ENCODE peak calls at places on chromosome 2, in four cellular contexts. X, A, M and F are unnamed samples.

GRCh38 chr2:58046585-58047372 is at the start of gene VRK2:
- DNase-seq in X (peak; percentile 64), A (peak; percentile 61), M (peak; percentile 87), F (peak; percentile 82)

GRCh38 chr2:25250331-25251031 is 82.1 kb upstream of the POMC start:
- DNase-seq in X (no peak), A (no peak), M (no peak), F (peak; percentile 51)

GRCh38 chr2:173962583-173963110 is 2.5 kb downstream of the SP3 start:
- DNase-seq in X (no peak), A (no peak), M (no peak), F (no peak)

GRCh38 chr2:177106212-177106611 is 106.4 kb upstream of the HNRNPA3 start:
- DNase-seq in X (no peak), A (no peak), M (no peak), F (no peak)

GRCh38 chr2:10128420-10128819 is 5.9 kb downstream of the RRM2 start:
- DNase-seq in X (no peak), A (no peak), M (no peak), F (no peak)

GRCh38 chr2:187586091-187586632 is 31.9 kb upstream of the TFPI start:
- DNase-seq in X (no peak), A (no peak), M (no peak), F (no peak)

GRCh38 chr2:28496781-28497180 is 921 bp downstream of the PLB1 start:
- DNase-seq in X (no peak), A (no peak), M (no peak), F (no peak)

GRCh38 chr2:15571729-15572128 is 10.6 kb upstream of the NBAS start:
- DNase-seq in X (no peak), A (no peak), M (no peak), F (no peak)

GRCh38 chr2:67463810-67464209 is 66.7 kb downstream of the ETAA1 start:
- DNase-seq in X (no peak), A (no peak), M (no peak), F (no peak)

GRCh38 chr2:190585000-190585678 is 50.6 kb upstream of the NEMP2 start:
- DNase-seq in X (no peak), A (no peak), M (no peak), F (no peak)

GRCh38 chr2:231642631-231643493 is 50.2 kb downstream of the TEX44 start:
- DNase-seq in X (peak; percentile 53), A (no peak), M (peak; percentile 69), F (no peak)

GRCh38 chr2:240465765-240466578 is 30.5 kb downstream of the GPC1 start:
- DNase-seq in X (peak; percentile 14), A (no peak), M (no peak), F (peak; percentile 14)

GRCh38 chr2:208025814-208026184 is 472 bp upstream of the PLEKHM3 start:
- DNase-seq in X (no peak), A (no peak), M (no peak), F (no peak)

GRCh38 chr2:207045531-207045930 is 106.2 kb downstream of the CPO start:
- DNase-seq in X (no peak), A (no peak), M (no peak), F (no peak)

GRCh38 chr2:118148133-118148532 is 59.9 kb downstream of the INSIG2 start:
- DNase-seq in X (no peak), A (no peak), M (no peak), F (no peak)

GRCh38 chr2:239326831-239327535 is 73.8 kb downstream of the HDAC4 start:
- DNase-seq in X (no peak), A (no peak), M (no peak), F (no peak)

GRCh38 chr2:160142472-160142871 is 57.6 kb downstream of the ITGB6 start:
- DNase-seq in X (no peak), A (no peak), M (no peak), F (no peak)

GRCh38 chr2:3571284-3571683 is 3.8 kb upstream of the RPS7 start:
- DNase-seq in X (no peak), A (no peak), M (no peak), F (no peak)

GRCh38 chr2:96967436-96967835 is 18.9 kb downstream of the FAM178B start:
- DNase-seq in X (no peak), A (no peak), M (no peak), F (no peak)

GRCh38 chr2:44934521-44934961 is 7.0 kb upstream of the SIX3 start:
- DNase-seq in X (no peak), A (no peak), M (no peak), F (no peak)

GRCh38 chr2:119463136-119463535 is 31.5 kb downstream of the TMEM37 start:
- DNase-seq in X (no peak), A (no peak), M (no peak), F (no peak)